ENCODE peak calls at places on chromosomes 3 and 15, in ten cellular contexts. A is IMR-90, U is endothelial cell of umbilical vein, Z is A549, E is heart left ventricle, L is HCT116, F is body of pancreas, S is breast epithelium, J is stomach, V is uterus. B is an unnamed sample.

GRCh38 chr15:68488966-68489365 is 57.0 kb upstream of the ITGA11 start:
- DNase-seq in J (no peak), Z (no peak), L (no peak), E (no peak), V (no peak), A (no peak), F (no peak), S (no peak), U (no peak), B (no peak)

GRCh38 chr3:186930143-186930638 is at the start of gene ST6GAL1:
- DNase-seq in L (peak), U (peak), J (peak), E (peak), Z (peak), F (peak), A (peak), V (peak), S (no peak), B (peak)

GRCh38 chr15:80608688-80609087 is 86.4 kb upstream of the ABHD17C start:
- DNase-seq in E (no peak), U (no peak), A (no peak), F (no peak), J (no peak), Z (no peak), S (no peak), L (no peak), V (no peak), B (no peak)

GRCh38 chr3:45205126-45205525 is 21.0 kb downstream of the TMEM158 start:
- DNase-seq in L (no peak), E (no peak), S (no peak), F (no peak), Z (no peak), V (no peak), A (peak), J (no peak), U (no peak), B (no peak)

GRCh38 chr3:127053026-127053425 is 70.1 kb downstream of the PLXNA1 start:
- DNase-seq in J (no peak), V (no peak), S (no peak), U (no peak), Z (no peak), A (no peak), F (no peak), E (no peak), L (no peak), B (no peak)

GRCh38 chr3:72154391-72155300 is 369.7 kb upstream of the PROK2 start:
- DNase-seq in A (peak), S (no peak), Z (no peak), J (no peak), V (peak), F (no peak), U (no peak), L (no peak), E (no peak), B (no peak)

GRCh38 chr15:85329561-85330421 is 50.6 kb upstream of the AKAP13 start:
- DNase-seq in J (no peak), E (no peak), L (no peak), V (no peak), S (no peak), A (peak), F (peak), U (no peak), Z (peak), B (no peak)

GRCh38 chr15:73075151-73075859 is 23.0 kb downstream of the NEO1 start:
- DNase-seq in Z (no peak), A (no peak), E (no peak), F (no peak), U (no peak), V (no peak), L (no peak), S (no peak), J (no peak), B (no peak)

GRCh38 chr15:40320931-40321371 is 2.5 kb upstream of the INAFM2 start:
- DNase-seq in L (peak), J (peak), F (peak), V (peak), Z (peak), A (peak), S (no peak), U (peak), E (peak), B (no peak)

GRCh38 chr15:98483575-98484130 is 164.7 kb upstream of the IGF1R start:
- DNase-seq in A (no peak), L (no peak), J (no peak), Z (no peak), U (no peak), S (no peak), V (no peak), E (no peak), F (no peak), B (no peak)

GRCh38 chr15:36529296-36530011 is 50.0 kb upstream of the CDIN1 start:
- DNase-seq in V (no peak), Z (no peak), S (no peak), U (no peak), E (no peak), A (no peak), F (no peak), J (no peak), L (no peak), B (no peak)

GRCh38 chr15:23567921-23568320 is 2.4 kb downstream of the MKRN3 start:
- DNase-seq in L (no peak), S (no peak), F (no peak), Z (no peak), A (no peak), V (no peak), J (no peak), U (no peak), E (no peak), B (no peak)

GRCh38 chr3:184604039-184604955 is 42.7 kb downstream of the EPHB3 start:
- DNase-seq in E (no peak), Z (no peak), F (peak), A (no peak), S (no peak), J (no peak), V (no peak), L (no peak), U (no peak), B (no peak)

GRCh38 chr3:184578218-184578617 is 16.6 kb downstream of the EPHB3 start:
- DNase-seq in V (no peak), A (no peak), E (no peak), F (no peak), L (no peak), U (no peak), J (no peak), Z (no peak), S (no peak), B (no peak)

GRCh38 chr15:86384191-86384590 is 304.5 kb downstream of the AGBL1 start:
- DNase-seq in F (no peak), V (no peak), J (no peak), Z (no peak), E (no peak), S (no peak), L (no peak), U (no peak), A (no peak), B (no peak)

GRCh38 chr3:31522152-31522551 is 10.6 kb upstream of the STT3B start:
- DNase-seq in F (no peak), Z (no peak), L (no peak), S (no peak), V (no peak), U (no peak), J (no peak), A (no peak), E (no peak), B (no peak)

GRCh38 chr3:183028416-183028815 is 48.1 kb upstream of the DCUN1D1 start:
- DNase-seq in S (no peak), E (no peak), U (no peak), L (no peak), Z (no peak), J (no peak), F (no peak), A (no peak), V (no peak), B (no peak)

GRCh38 chr3:108662141-108662738 is 72.7 kb downstream of the DZIP3 start:
- DNase-seq in S (no peak), L (peak), E (no peak), U (peak), F (peak), J (no peak), V (no peak), Z (peak), A (peak), B (no peak)

GRCh38 chr3:86225461-86225860 is 765.5 kb downstream of the VGLL3 start:
- DNase-seq in L (no peak), U (no peak), A (no peak), V (no peak), Z (peak), J (no peak), F (no peak), E (no peak), S (no peak), B (no peak)

GRCh38 chr15:37099321-37100108 is 834 bp downstream of the MEIS2 start:
- DNase-seq in S (no peak), L (peak), F (no peak), Z (peak), E (no peak), U (peak), J (no peak), A (peak), V (peak), B (peak)

GRCh38 chr3:186181901-186182300 is 73.0 kb upstream of the ETV5 start:
- DNase-seq in U (no peak), E (no peak), S (no peak), L (no peak), F (peak), J (no peak), V (no peak), A (no peak), Z (no peak), B (no peak)

GRCh38 chr3:9808345-9809037 is 1.6 kb upstream of the TTLL3 start:
- DNase-seq in S (no peak), Z (peak), A (peak), U (peak), F (no peak), E (no peak), V (no peak), L (peak), J (no peak), B (no peak)

GRCh38 chr3:71862374-71863145 is 77.6 kb upstream of the PROK2 start:
- DNase-seq in U (no peak), J (no peak), A (no peak), L (no peak), E (no peak), V (no peak), S (no peak), F (no peak), Z (no peak), B (no peak)

GRCh38 chr15:89874926-89875564 is 18.7 kb downstream of the AP3S2 start:
- DNase-seq in E (peak), A (peak), J (peak), S (peak), F (peak), Z (peak), V (peak), U (peak), L (peak), B (peak)

GRCh38 chr3:172106989-172107388 is 67.6 kb downstream of the FNDC3B start:
- DNase-seq in Z (no peak), E (peak), J (peak), A (no peak), L (no peak), V (no peak), U (no peak), F (peak), S (no peak), B (no peak)

GRCh38 chr3:18127181-18127863 is 297.8 kb downstream of the SATB1 start:
- DNase-seq in U (no peak), V (no peak), E (no peak), F (no peak), S (no peak), Z (no peak), L (no peak), J (no peak), A (no peak), B (no peak)

GRCh38 chr15:44735482-44736260 is 657 bp upstream of the TRIM69 start:
- DNase-seq in Z (no peak), A (peak), V (peak), F (no peak), J (no peak), U (no peak), S (no peak), L (no peak), E (peak), B (no peak)

GRCh38 chr3:129793947-129794318 is 99.6 kb downstream of the TMCC1 start:
- DNase-seq in U (peak), J (no peak), F (no peak), L (no peak), Z (no peak), A (no peak), S (no peak), E (no peak), V (no peak), B (no peak)

GRCh38 chr15:58286541-58286940 is 145.2 kb upstream of the LIPC start:
- DNase-seq in F (no peak), L (no peak), A (no peak), U (no peak), E (no peak), S (no peak), J (no peak), V (no peak), Z (no peak), B (no peak)

GRCh38 chr3:9800529-9800928 is 7.6 kb downstream of the ARPC4 start:
- DNase-seq in E (no peak), J (no peak), S (no peak), A (no peak), Z (peak), U (no peak), F (no peak), V (no peak), L (no peak), B (no peak)

GRCh38 chr3:38270606-38271005 is 5.0 kb downstream of the SLC22A13 start:
- DNase-seq in A (no peak), V (no peak), F (no peak), J (no peak), U (no peak), E (no peak), S (no peak), L (no peak), Z (no peak), B (no peak)
- TF ChIP-seq POLR2A in A (no peak), V (no peak), F (no peak), J (no peak), U (no peak), E (no peak), S (no peak), L (no peak), Z (no peak), B (no peak)

GRCh38 chr3:110647586-110647985 is 424.0 kb upstream of the NECTIN3 start:
- DNase-seq in V (no peak), A (no peak), Z (no peak), L (no peak), J (no peak), F (no peak), E (no peak), U (no peak), S (no peak), B (no peak)

GRCh38 chr3:110656394-110656793 is 415.2 kb upstream of the NECTIN3 start:
- DNase-seq in L (no peak), J (no peak), A (no peak), F (no peak), Z (no peak), V (no peak), U (peak), E (no peak), S (no peak), B (no peak)

GRCh38 chr3:110654820-110655522 is 416.6 kb upstream of the NECTIN3 start:
- DNase-seq in J (no peak), V (no peak), S (no peak), U (no peak), A (no peak), E (no peak), L (no peak), F (no peak), Z (no peak), B (no peak)

GRCh38 chr3:110646496-110646895 is 425.1 kb upstream of the NECTIN3 start:
- DNase-seq in A (no peak), U (no peak), L (no peak), S (no peak), J (no peak), E (no peak), Z (no peak), F (no peak), V (no peak), B (no peak)

DNA sequence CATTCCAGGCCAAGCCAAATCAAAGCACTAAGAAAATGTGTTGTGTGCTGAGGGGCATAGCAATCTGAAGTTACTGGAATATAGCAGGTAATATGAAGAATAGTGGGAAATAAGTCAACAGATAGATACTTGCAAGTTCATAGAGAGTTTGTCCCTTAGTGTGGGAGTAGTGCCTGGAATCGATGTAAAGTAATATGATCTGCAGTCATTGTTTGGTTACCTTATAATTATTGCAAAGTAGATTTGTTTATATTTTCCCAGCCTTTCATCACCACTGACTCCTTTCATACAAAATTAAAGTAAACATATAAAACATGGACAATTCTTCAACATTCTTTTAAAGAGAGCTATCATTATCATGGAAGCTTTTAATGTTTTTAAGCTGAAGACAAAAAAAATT is 420.9 kb upstream of the NECTIN3 start:
- DNase-seq in Z (no peak), U (no peak), S (no peak), F (no peak), A (peak), V (no peak), E (no peak), L (no peak), J (no peak), B (no peak)
- TF ChIP-seq POLR2A in Z (no peak), U (no peak), S (no peak), F (no peak), A (no peak), V (no peak), E (no peak), L (no peak), J (no peak), B (no peak)

DNA sequence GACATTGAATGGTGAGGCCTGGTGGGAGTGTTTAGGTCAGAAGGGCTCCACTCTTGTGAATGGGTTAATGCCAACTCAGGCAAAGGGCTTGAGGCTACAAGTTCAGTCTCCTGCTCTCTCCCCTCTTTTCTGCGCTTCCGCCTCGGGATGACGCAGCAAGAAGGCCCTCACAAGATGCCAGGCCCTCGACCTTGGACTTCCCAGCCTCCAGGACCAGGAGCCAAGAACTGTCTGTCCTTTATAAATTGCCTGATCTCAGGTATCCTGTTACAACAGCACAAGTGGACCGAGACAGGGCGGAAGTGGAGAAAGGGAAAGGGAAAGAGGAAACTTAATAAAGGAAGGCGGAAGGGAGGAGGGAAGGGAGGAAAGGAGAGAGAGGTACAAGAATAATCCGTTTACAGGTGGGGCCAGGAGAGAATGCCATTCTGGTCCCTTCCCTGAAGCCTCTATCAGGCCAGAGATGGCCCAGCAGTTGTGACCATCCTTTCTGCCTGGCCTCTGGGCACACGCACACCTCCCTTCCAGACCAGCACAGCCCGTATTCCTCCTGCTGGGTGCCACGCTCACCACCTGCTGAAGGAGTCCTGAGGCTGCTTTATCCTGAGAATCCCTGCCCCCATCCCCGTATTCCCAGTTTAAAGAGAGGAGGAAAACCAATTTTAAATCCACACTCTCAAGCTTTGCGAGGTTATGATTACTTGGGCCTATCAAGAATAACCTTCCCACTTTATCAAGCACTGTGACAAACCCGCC is 64.2 kb downstream of the OXNAD1 start:
- DNase-seq in Z (no peak), F (no peak), E (no peak), A (no peak), S (no peak), U (no peak), J (no peak), V (no peak), L (no peak), B (peak)
- TF ChIP-seq POLR2A in Z (no peak), F (no peak), E (no peak), A (no peak), S (no peak), U (no peak), J (no peak), V (no peak), L (no peak), B (no peak)

GRCh38 chr15:65165875-65166274 is 19.3 kb downstream of the CLPX start:
- DNase-seq in J (no peak), L (no peak), F (no peak), U (no peak), A (no peak), E (no peak), S (no peak), Z (no peak), V (no peak), B (no peak)
- TF ChIP-seq POLR2A in J (no peak), L (no peak), F (no peak), U (no peak), A (no peak), E (no peak), S (no peak), Z (no peak), V (no peak), B (no peak)

DNA sequence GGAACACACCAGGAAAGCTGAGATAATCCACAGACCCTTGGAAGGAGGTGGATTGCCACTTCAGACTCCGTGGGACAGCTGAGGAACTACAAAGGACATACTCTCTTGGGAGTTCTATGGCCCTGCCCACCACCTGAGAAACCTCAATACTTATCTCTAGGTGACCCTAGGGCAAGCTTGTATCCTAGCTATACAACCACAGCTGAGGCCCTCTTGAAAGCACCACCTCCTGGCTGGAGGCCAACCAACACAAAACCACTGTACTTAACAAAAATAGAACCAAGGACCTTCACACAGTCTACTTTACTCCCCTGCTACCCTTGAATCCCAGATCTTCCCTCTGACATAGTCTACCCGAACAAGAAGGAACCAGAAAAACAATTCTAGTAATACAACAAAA is 60.7 kb upstream of the TRIM42 start:
- DNase-seq in V (no peak), F (no peak), E (no peak), L (no peak), J (no peak), Z (no peak), S (no peak), A (no peak), U (no peak), B (no peak)
- TF ChIP-seq POLR2A in V (no peak), F (no peak), E (no peak), L (no peak), J (no peak), Z (no peak), S (no peak), A (no peak), U (no peak), B (no peak)

GRCh38 chr3:41198046-41198445 is 1.3 kb upstream of the CTNNB1 start:
- DNase-seq in S (no peak), J (no peak), F (no peak), Z (no peak), A (no peak), V (no peak), E (no peak), U (no peak), L (no peak), B (no peak)

GRCh38 chr3:41198526-41198925 is 779 bp upstream of the CTNNB1 start:
- DNase-seq in A (no peak), Z (no peak), U (peak), S (peak), E (peak), J (peak), L (no peak), F (peak), V (peak), B (peak)

GRCh38 chr3:41200669-41201021 is 1.3 kb downstream of the CTNNB1 start:
- DNase-seq in U (peak), S (no peak), A (peak), V (peak), Z (no peak), F (no peak), L (no peak), J (no peak), E (no peak), B (no peak)

GRCh38 chr3:41199866-41200668 is 762 bp downstream of the CTNNB1 start:
- DNase-seq in V (peak), E (peak), A (no peak), F (peak), J (no peak), U (peak), Z (no peak), S (peak), L (no peak), B (no peak)

GRCh38 chr3:41198950-41199865 is at the start of gene CTNNB1:
- DNase-seq in E (peak), L (peak), S (peak), A (peak), V (peak), Z (peak), F (peak), J (peak), U (peak), B (peak)
- TF ChIP-seq POLR2A in E (no peak), L (peak), S (peak), A (peak), V (peak), Z (peak), F (peak), J (no peak), U (peak), B (peak)

B was measured in right lobe of liver.